ENCODE peak calls at places on chromosome 21, in ten cellular contexts. J, G, S, V, C, R, O, L, T and A are unnamed samples.
A peak's percentile ranks its signal among the peaks of the same experiment; 100 is the strongest.

GRCh38 chr21:37232274-37233018 is 34.7 kb downstream of the VPS26C start:
- DNase-seq in G (no peak), O (no peak), T (no peak), S (no peak), R (no peak), J (no peak), V (no peak), C (no peak), L (no peak), A (no peak)

GRCh38 chr21:16570856-16571255 is 841.1 kb downstream of the USP25 start:
- DNase-seq in T (no peak), R (no peak), C (no peak), S (no peak), V (no peak), G (no peak), O (no peak), L (no peak), J (no peak), A (no peak)

GRCh38 chr21:44377201-44377921 is 23.9 kb downstream of the TRPM2 start:
- DNase-seq in S (peak; percentile 18), V (no peak), T (no peak), G (no peak), O (no peak), R (peak; percentile 50), J (no peak), C (no peak), L (no peak), A (no peak)

GRCh38 chr21:45376459-45377324 is 28.3 kb upstream of the COL18A1 start:
- DNase-seq in T (no peak), S (no peak), L (no peak), C (no peak), J (no peak), R (peak; percentile 34), G (no peak), O (no peak), V (no peak), A (no peak)

GRCh38 chr21:37041706-37042271 is 31.1 kb downstream of the PIGP start:
- DNase-seq in G (no peak), V (no peak), R (no peak), L (no peak), S (no peak), O (no peak), C (no peak), J (no peak), T (no peak), A (no peak)

GRCh38 chr21:18553786-18554185 is 150.2 kb upstream of the TMPRSS15 start:
- DNase-seq in L (no peak), S (no peak), O (no peak), T (no peak), G (no peak), C (no peak), V (no peak), J (no peak), R (no peak), A (no peak)

GRCh38 chr21:43866233-43866632 is 1.2 kb downstream of the AGPAT3 start:
- DNase-seq in G (peak; percentile 60), V (peak; percentile 33), C (peak; percentile 54), O (peak; percentile 26), S (no peak), J (no peak), T (no peak), R (peak; percentile 52), L (peak; percentile 45), A (peak; percentile 20)

GRCh38 chr21:28357743-28358142 is 634.9 kb downstream of the LTN1 start:
- DNase-seq in O (no peak), L (no peak), J (no peak), V (no peak), C (no peak), S (no peak), G (no peak), T (no peak), R (no peak), A (no peak)

GRCh38 chr21:41615613-41616012 is 107.7 kb upstream of the TMPRSS2 start:
- DNase-seq in O (no peak), L (no peak), T (no peak), V (no peak), G (peak; percentile 95), S (no peak), R (no peak), J (no peak), C (no peak), A (no peak)

GRCh38 chr21:46002841-46003574 is 21.4 kb downstream of the COL6A1 start:
- DNase-seq in V (no peak), L (no peak), G (no peak), C (no peak), S (no peak), J (no peak), R (no peak), T (no peak), O (no peak), A (no peak)

GRCh38 chr21:34813266-34813886 is 144.6 kb downstream of the CLIC6 start:
- DNase-seq in V (no peak), L (no peak), R (peak; percentile 28), O (no peak), T (no peak), J (no peak), G (peak; percentile 82), C (no peak), S (no peak), A (no peak)

GRCh38 chr21:37551406-37552355 is 185.1 kb downstream of the DYRK1A start:
- DNase-seq in V (no peak), L (no peak), C (no peak), G (no peak), T (peak; percentile 39), J (no peak), S (no peak), O (no peak), R (no peak), A (no peak)

GRCh38 chr21:42666918-42667317 is 13.5 kb downstream of the PDE9A start:
- DNase-seq in G (no peak), C (no peak), S (no peak), R (no peak), O (no peak), V (no peak), T (no peak), J (no peak), L (no peak), A (no peak)

GRCh38 chr21:15001773-15002647 is 62.8 kb downstream of the NRIP1 start:
- DNase-seq in L (no peak), O (no peak), V (no peak), R (no peak), J (no peak), S (no peak), C (no peak), G (no peak), T (no peak), A (no peak)

GRCh38 chr21:18138507-18138906 is 106.1 kb upstream of the CHODL start:
- DNase-seq in O (no peak), T (peak; percentile 30), R (no peak), G (no peak), S (no peak), C (no peak), J (no peak), V (no peak), L (no peak), A (no peak)